ENCODE peak calls at places on chromosomes 13 and 19, in six cellular contexts. P, J, G, B, E and K are unnamed samples.

GRCh38 chr19:15251010-15251748 is 18.9 kb upstream of the EPHX3 start:
- DNase-seq in P (peak; percentile 88), J (peak; percentile 85), G (peak; percentile 85), B (no peak), E (no peak), K (peak; percentile 42)

GRCh38 chr13:65508745-65509144 is 1721.4 kb downstream of the PCDH9 start:
- DNase-seq in P (no peak), J (no peak), G (no peak), B (no peak), E (no peak), K (no peak)

GRCh38 chr13:59488436-59488835 is 675.3 kb downstream of the DIAPH3 start:
- DNase-seq in P (no peak), J (no peak), G (no peak), B (no peak), E (no peak), K (no peak)

GRCh38 chr19:14670408-14670807 is 4.2 kb downstream of the ADGRE3 start:
- DNase-seq in P (no peak), J (no peak), G (no peak), B (no peak), E (no peak), K (no peak)

GRCh38 chr19:4506449-4507149 is 11.7 kb downstream of the PLIN4 start:
- DNase-seq in P (no peak), J (peak; percentile 80), G (peak; percentile 17), B (no peak), E (no peak), K (no peak)

GRCh38 chr13:20209937-20210336 is 17.2 kb upstream of the GJB2 start:
- DNase-seq in P (no peak), J (no peak), G (no peak), B (no peak), E (no peak), K (no peak)

GRCh38 chr13:113766035-113766800 is 7.2 kb downstream of the TMEM255B start:
- DNase-seq in P (peak; percentile 65), J (no peak), G (no peak), B (no peak), E (no peak), K (no peak)

GRCh38 chr13:73767747-73768315 is 366.4 kb downstream of the KLF12 start:
- DNase-seq in P (no peak), J (no peak), G (no peak), B (peak; percentile 38), E (peak; percentile 27), K (no peak)

GRCh38 chr19:801030-801860 is 4.0 kb downstream of the PTBP1 start:
- DNase-seq in P (peak; percentile 94), J (no peak), G (no peak), B (no peak), E (peak; percentile 78), K (no peak)

GRCh38 chr19:56091751-56092546 is 29.1 kb downstream of the ZNF787 start:
- DNase-seq in P (no peak), J (no peak), G (no peak), B (no peak), E (no peak), K (no peak)

GRCh38 chr19:16824658-16825311 is 4.4 kb upstream of the SIN3B start:
- DNase-seq in P (no peak), J (peak; percentile 51), G (no peak), B (no peak), E (no peak), K (peak; percentile 31)

GRCh38 chr19:47608908-47609879 is at the start of gene BICRA:
- DNase-seq in P (peak; percentile 90), J (peak; percentile 73), G (no peak), B (peak; percentile 85), E (peak; percentile 91), K (no peak)

GRCh38 chr13:39688699-39689405 is 33.4 kb downstream of the COG6 start:
- DNase-seq in P (no peak), J (peak; percentile 54), G (peak; percentile 41), B (no peak), E (no peak), K (peak; percentile 9)

GRCh38 chr13:39682788-39683187 is 27.3 kb downstream of the COG6 start:
- DNase-seq in P (no peak), J (no peak), G (no peak), B (no peak), E (no peak), K (no peak)

GRCh38 chr13:39688278-39688677 is 32.8 kb downstream of the COG6 start:
- DNase-seq in P (no peak), J (no peak), G (no peak), B (no peak), E (no peak), K (no peak)

GRCh38 chr13:39684531-39685137 is 29.2 kb downstream of the COG6 start:
- DNase-seq in P (no peak), J (peak; percentile 65), G (peak; percentile 7), B (no peak), E (no peak), K (peak; percentile 4)

DNA sequence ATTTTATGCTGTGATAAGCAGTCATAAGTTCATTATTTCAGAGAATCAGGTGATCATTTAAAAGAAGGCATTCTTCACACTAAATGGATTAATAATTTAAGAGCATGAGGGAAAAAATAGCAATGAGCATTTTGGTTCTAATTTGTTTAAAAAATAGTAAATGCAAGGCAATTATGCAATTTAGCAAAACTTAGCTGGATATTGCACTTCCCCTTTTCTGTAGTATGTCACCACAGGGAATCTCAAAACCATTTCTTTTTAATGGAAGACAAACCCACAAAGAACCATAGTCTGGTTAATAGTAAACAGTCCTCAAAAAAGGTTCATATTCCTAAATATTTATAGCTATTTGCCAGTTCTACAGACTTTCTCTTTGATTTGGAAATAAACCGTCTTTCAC is 30.2 kb downstream of the COG6 start:
- DNase-seq in P (no peak), J (no peak), G (no peak), B (no peak), E (no peak), K (no peak)
- TF ChIP-seq CTCF in P (no peak), J (no peak), G (no peak), B (no peak), E (no peak), K (no peak)

DNA sequence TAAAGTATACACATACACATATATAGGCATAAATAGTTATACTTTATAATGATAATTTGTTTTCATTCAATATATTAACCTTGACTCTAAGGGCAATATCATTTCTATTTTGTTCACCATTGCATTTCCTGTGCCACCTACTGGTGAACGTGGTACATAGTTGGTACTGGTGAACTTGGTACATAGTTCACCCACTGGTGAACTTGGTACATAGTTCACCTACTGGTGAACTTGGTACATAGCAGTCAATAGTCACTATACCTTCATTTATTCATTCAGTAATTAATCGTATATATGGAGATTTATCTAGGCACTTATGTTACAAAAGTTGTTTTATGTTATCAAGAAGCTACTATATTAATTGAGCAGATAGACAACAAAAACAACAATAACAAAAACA is 172.6 kb upstream of the ATXN8OS start:
- DNase-seq in P (no peak), J (no peak), G (no peak), B (no peak), E (peak; percentile 46), K (no peak)
- TF ChIP-seq CTCF in P (no peak), J (no peak), G (no peak), B (no peak), E (peak; percentile 86), K (no peak)

GRCh38 chr19:19181614-19182013 is 10.3 kb downstream of the BORCS8 start:
- DNase-seq in P (no peak), J (no peak), G (no peak), B (no peak), E (no peak), K (no peak)

GRCh38 chr19:19186742-19187141 is 5.2 kb downstream of the BORCS8 start:
- DNase-seq in P (no peak), J (no peak), G (no peak), B (no peak), E (no peak), K (no peak)

DNA sequence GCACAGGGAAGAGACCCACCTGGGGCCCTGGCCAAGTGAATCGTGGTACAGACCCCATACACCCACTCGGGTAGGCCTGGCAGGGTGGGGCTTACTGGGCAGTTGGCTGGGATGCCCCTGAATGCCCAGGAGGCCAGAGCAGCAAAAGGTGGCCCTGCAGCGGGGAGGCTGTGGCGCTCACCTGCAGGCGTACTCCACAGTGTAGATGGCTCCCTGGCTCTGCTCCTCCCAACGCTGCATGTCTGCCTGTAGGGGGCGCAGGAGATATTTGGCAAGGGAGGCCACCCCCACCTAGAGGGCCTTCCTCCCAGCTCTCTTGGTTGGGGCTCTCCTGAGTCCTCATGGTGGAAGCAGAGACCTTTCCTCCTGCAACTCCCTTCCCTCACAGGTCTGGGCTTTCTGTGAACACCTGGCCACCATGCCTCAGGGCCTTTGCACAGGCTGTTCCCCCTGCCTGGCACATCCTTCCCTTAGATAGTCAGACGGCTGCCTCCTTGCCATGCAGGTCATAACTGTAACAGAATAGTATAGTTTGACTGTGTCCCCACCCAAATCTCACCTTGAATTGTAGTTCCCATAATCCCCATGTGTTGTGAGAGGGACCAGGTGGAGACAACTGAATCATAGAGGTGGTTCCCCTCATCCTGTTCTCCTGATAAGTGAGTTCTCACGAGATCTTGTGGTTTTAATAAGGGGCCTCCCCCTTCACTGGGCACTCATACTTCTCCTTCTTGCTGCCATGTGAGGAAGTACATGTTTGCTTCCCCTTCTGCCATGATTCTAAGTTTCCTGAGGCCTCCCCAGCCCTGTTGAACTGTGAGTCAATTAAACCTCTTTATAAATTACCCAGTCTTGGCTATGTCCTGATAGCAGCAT is 5.9 kb downstream of the BORCS8 start:
- DNase-seq in P (no peak), J (peak; percentile 31), G (no peak), B (peak; percentile 47), E (peak; percentile 73), K (no peak)
- TF ChIP-seq CTCF in P (peak; percentile 40), J (peak; percentile 57), G (peak; percentile 67), B (peak; percentile 58), E (peak; percentile 80), K (peak; percentile 67)

DNA sequence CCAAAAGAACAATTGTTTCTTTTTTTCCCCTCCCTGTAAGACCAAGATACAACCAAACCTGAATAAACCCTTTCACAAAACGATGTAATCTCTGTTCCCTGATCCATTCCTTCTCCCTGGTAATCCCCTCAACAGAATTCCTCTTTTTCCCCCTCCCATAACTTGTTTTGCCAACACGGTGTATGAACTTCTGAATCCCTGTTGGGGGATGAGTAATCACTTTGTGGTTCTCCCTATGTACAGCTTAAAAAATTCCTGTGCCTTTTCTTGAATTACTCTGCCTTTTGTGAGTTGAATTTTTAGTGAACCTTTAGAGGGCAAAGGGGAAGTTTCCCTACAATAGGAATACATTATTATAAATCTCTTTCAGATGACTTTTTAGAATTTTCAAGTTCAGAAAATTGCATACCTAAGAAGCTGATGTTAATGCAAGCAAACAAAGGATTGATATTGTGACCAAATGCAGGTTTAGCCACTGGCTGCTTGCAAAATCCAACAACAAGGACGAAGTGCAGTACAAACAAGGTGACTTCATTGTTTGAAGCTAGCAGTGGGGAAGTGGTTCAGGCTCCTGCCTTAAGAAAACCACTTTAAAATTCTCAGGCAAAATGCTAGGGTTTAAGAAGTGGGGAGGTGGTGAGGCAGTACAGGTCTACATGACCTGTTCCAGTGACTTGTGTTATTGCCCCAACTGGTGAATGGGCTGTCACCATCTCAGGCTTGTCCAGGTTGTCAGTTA is 15.0 kb upstream of the EPSTI1 start:
- DNase-seq in P (no peak), J (peak; percentile 63), G (no peak), B (no peak), E (no peak), K (no peak)
- TF ChIP-seq CTCF in P (no peak), J (no peak), G (no peak), B (no peak), E (no peak), K (no peak)

GRCh38 chr19:50328257-50329145 is 676 bp downstream of the KCNC3 start:
- DNase-seq in P (no peak), J (no peak), G (no peak), B (no peak), E (no peak), K (no peak)
- TF ChIP-seq CTCF in P (no peak), J (no peak), G (peak; percentile 24), B (no peak), E (no peak), K (no peak)

GRCh38 chr19:2337329-2337707 is 8.8 kb downstream of the SPPL2B start:
- DNase-seq in P (no peak), J (peak; percentile 43), G (no peak), B (no peak), E (peak; percentile 90), K (no peak)
- TF ChIP-seq CTCF in P (no peak), J (peak; percentile 5), G (peak; percentile 57), B (no peak), E (peak; percentile 39), K (peak; percentile 40)